ENCODE peak calls at places on chromosomes 12 and 14, in seven cellular contexts. O is sciatic nerve, J is left cardiac atrium, I is NCI-H510A treated with DMSO at 0.1 percent for 48 hours, A is stomach, Y is PC-9, F is BJ. D is an unnamed sample.

GRCh38 chr14:75442642-75443041 is 14.8 kb downstream of the JDP2 start:
- DNase-seq in I (no peak), Y (peak), A (no peak), F (no peak), O (no peak), J (no peak), D (no peak)

GRCh38 chr12:111596985-111597730 is 2.0 kb downstream of the ATXN2 start:
- DNase-seq in O (peak), J (peak), I (peak), Y (peak), A (peak), F (no peak), D (no peak)

GRCh38 chr12:12919666-12920435 is 28.5 kb downstream of the GPRC5A start:
- DNase-seq in O (no peak), Y (no peak), I (no peak), F (no peak), A (no peak), J (no peak), D (no peak)

GRCh38 chr12:88578821-88579518 is 1.3 kb downstream of the KITLG start:
- DNase-seq in O (no peak), A (no peak), I (peak), J (peak), F (no peak), Y (no peak), D (no peak)

GRCh38 chr14:95313246-95313645 is 6.5 kb downstream of the CLMN start:
- DNase-seq in I (no peak), A (no peak), O (no peak), F (no peak), Y (no peak), J (no peak), D (no peak)

GRCh38 chr14:36515896-36516718 is 3.9 kb downstream of the NKX2-1 start:
- DNase-seq in F (no peak), Y (no peak), J (no peak), I (peak), O (no peak), A (no peak), D (no peak)

GRCh38 chr14:99579903-99580570 is 24.0 kb downstream of the CCDC85C start:
- DNase-seq in J (no peak), F (peak), I (peak), Y (peak), O (no peak), A (peak), D (peak)

GRCh38 chr12:131136539-131136872 is 182.8 kb downstream of the ADGRD1 start:
- DNase-seq in J (no peak), Y (no peak), A (no peak), F (no peak), O (no peak), I (no peak), D (no peak)

GRCh38 chr12:6472491-6472890 is 2.0 kb upstream of the VAMP1 start:
- DNase-seq in Y (no peak), F (no peak), I (no peak), A (no peak), O (no peak), J (no peak), D (no peak)

GRCh38 chr14:32397871-32398640 is 69.0 kb downstream of the AKAP6 start:
- DNase-seq in F (peak), A (no peak), O (no peak), Y (peak), J (no peak), I (no peak), D (peak)

GRCh38 chr12:125092872-125093680 is 27.8 kb downstream of the AACS start:
- DNase-seq in Y (no peak), F (no peak), A (peak), O (no peak), J (peak), I (peak), D (no peak)

GRCh38 chr14:104100171-104101085 is 14.9 kb downstream of the ASPG start:
- DNase-seq in A (no peak), F (no peak), O (no peak), J (peak), Y (no peak), I (no peak), D (no peak)

GRCh38 chr14:94052662-94053061 is 26.5 kb downstream of the OTUB2 start:
- DNase-seq in Y (no peak), O (no peak), A (no peak), I (no peak), F (no peak), J (no peak), D (no peak)

GRCh38 chr12:107917912-107918800 is 143.7 kb downstream of the ASCL4 start:
- DNase-seq in I (peak), A (no peak), Y (no peak), J (no peak), O (no peak), F (no peak), D (no peak)

GRCh38 chr12:81866081-81866480 is 106.9 kb upstream of the PPFIA2 start:
- DNase-seq in Y (no peak), J (no peak), I (no peak), O (no peak), A (no peak), F (no peak), D (no peak)

GRCh38 chr14:74257988-74258704 is 18.9 kb downstream of the VSX2 start:
- DNase-seq in A (no peak), F (no peak), O (no peak), J (no peak), I (no peak), Y (no peak), D (no peak)

GRCh38 chr12:131832393-131833231 is 4.4 kb downstream of the MMP17 start:
- DNase-seq in I (no peak), F (no peak), A (no peak), O (peak), Y (no peak), J (peak), D (no peak)

GRCh38 chr12:65536876-65537661 is 258.6 kb downstream of the MSRB3 start:
- DNase-seq in I (no peak), Y (peak), F (peak), A (no peak), O (no peak), J (no peak), D (peak)

GRCh38 chr14:39432619-39433451 is 602 bp upstream of the FBXO33 start:
- DNase-seq in J (peak), A (peak), O (peak), I (peak), Y (peak), F (peak), D (peak)

GRCh38 chr14:35197015-35197414 is 74.7 kb downstream of the PRORP start:
- DNase-seq in I (no peak), O (no peak), A (no peak), F (peak), J (no peak), Y (peak), D (no peak)

GRCh38 chr12:95695741-95696140 is 94.8 kb downstream of the NTN4 start:
- DNase-seq in I (no peak), A (no peak), F (no peak), O (no peak), J (no peak), Y (no peak), D (no peak)

GRCh38 chr12:88594780-88595179 is 14.5 kb upstream of the KITLG start:
- DNase-seq in J (no peak), I (no peak), Y (no peak), F (no peak), A (no peak), O (no peak), D (no peak)

GRCh38 chr12:26274441-26275312 is 79.3 kb downstream of the SSPN start:
- DNase-seq in O (peak), F (peak), A (peak), J (peak), I (peak), Y (peak), D (peak)

GRCh38 chr12:108517288-108518100 is 2.4 kb downstream of the FICD start:
- DNase-seq in Y (no peak), A (no peak), F (no peak), J (no peak), O (no peak), I (no peak), D (no peak)

GRCh38 chr14:49623941-49624806 is 3.6 kb downstream of the MGAT2 start:
- DNase-seq in I (no peak), O (no peak), F (no peak), Y (peak), J (no peak), A (no peak), D (no peak)

GRCh38 chr14:104770851-104771272 is 17.9 kb downstream of the SIVA1 start:
- DNase-seq in A (no peak), Y (no peak), F (no peak), I (no peak), O (no peak), J (no peak), D (no peak)

GRCh38 chr12:30999011-30999410 is 72.5 kb downstream of the TSPAN11 start:
- DNase-seq in O (no peak), A (no peak), J (no peak), I (no peak), Y (no peak), F (no peak), D (no peak)

GRCh38 chr14:73870525-73871235 is 16.0 kb upstream of the ZNF410 start:
- DNase-seq in Y (no peak), I (no peak), O (no peak), J (no peak), A (no peak), F (no peak), D (no peak)

GRCh38 chr14:29857545-29857944 is 70.1 kb downstream of the PRKD1 start:
- DNase-seq in O (no peak), F (no peak), Y (no peak), A (no peak), I (no peak), J (no peak), D (no peak)

GRCh38 chr14:64649383-64649998 is 54.7 kb upstream of the PLEKHG3 start:
- DNase-seq in J (no peak), I (no peak), A (no peak), Y (no peak), F (no peak), O (no peak), D (no peak)

GRCh38 chr14:92470215-92470614 is 43.4 kb upstream of the RIN3 start:
- DNase-seq in Y (peak), J (no peak), F (peak), A (no peak), O (no peak), I (no peak), D (peak)

D was measured in astrocyte of the cerebellum.